ENCODE peak calls at places on chromosomes 11 and 22, in four cellular contexts. G, H, X and L are unnamed samples.

GRCh38 chr11:85805387-85805786 is 5.6 kb downstream of the SYTL2 start:
- DNase-seq in G (no peak), H (no peak), X (no peak), L (no peak)

GRCh38 chr11:60504219-60504618 is 11.0 kb upstream of the MS4A13 start:
- DNase-seq in X (peak), G (no peak), H (no peak), L (no peak)

GRCh38 chr11:45590743-45591142 is 74.7 kb downstream of the CHST1 start:
- DNase-seq in H (no peak), X (no peak), G (no peak), L (no peak)

GRCh38 chr11:24842308-24842707 is 345.5 kb downstream of the LUZP2 start:
- DNase-seq in G (no peak), H (no peak), X (no peak), L (no peak)

GRCh38 chr11:72015511-72016061 is 16.9 kb downstream of the IL18BP start:
- DNase-seq in X (no peak), G (peak), H (no peak), L (peak)

GRCh38 chr11:78050964-78051831 is 12.5 kb upstream of the THRSP start:
- DNase-seq in X (no peak), G (peak), H (peak), L (no peak)

GRCh38 chr11:15779518-15779917 is 576.8 kb downstream of the SOX6 start:
- DNase-seq in G (no peak), X (no peak), H (no peak), L (no peak)

GRCh38 chr11:31818874-31819331 is 7.8 kb upstream of the PAX6 start:
- DNase-seq in G (no peak), X (no peak), H (no peak), L (no peak)

GRCh38 chr11:16925495-16926065 is 88.6 kb downstream of the PLEKHA7 start:
- DNase-seq in H (no peak), X (no peak), G (peak), L (peak)

GRCh38 chr22:38353142-38353629 is 36.0 kb upstream of the CSNK1E start:
- DNase-seq in G (no peak), H (peak), X (no peak), L (peak)

GRCh38 chr11:34840736-34841386 is 75.3 kb downstream of the APIP start:
- DNase-seq in G (peak), H (peak), X (no peak), L (peak)

GRCh38 chr11:62925745-62926668 is 4.8 kb upstream of the CHRM1 start:
- DNase-seq in H (no peak), G (no peak), X (no peak), L (no peak)

GRCh38 chr11:125128450-125128849 is 17.0 kb upstream of the TMEM218 start:
- DNase-seq in H (no peak), X (no peak), G (no peak), L (no peak)

GRCh38 chr22:19965771-19966709 is 24.4 kb upstream of the TXNRD2 start:
- DNase-seq in H (peak), X (no peak), G (no peak), L (no peak)

GRCh38 chr11:35152575-35152974 is 13.6 kb downstream of the CD44 start:
- DNase-seq in G (no peak), X (no peak), H (no peak), L (no peak)

GRCh38 chr11:66101055-66101454 is 31.0 kb downstream of the PACS1 start:
- DNase-seq in X (no peak), G (no peak), H (no peak), L (no peak)

GRCh38 chr11:45217991-45218390 is 68.2 kb downstream of the SYT13 start:
- DNase-seq in H (no peak), X (no peak), G (no peak), L (no peak)

DNA sequence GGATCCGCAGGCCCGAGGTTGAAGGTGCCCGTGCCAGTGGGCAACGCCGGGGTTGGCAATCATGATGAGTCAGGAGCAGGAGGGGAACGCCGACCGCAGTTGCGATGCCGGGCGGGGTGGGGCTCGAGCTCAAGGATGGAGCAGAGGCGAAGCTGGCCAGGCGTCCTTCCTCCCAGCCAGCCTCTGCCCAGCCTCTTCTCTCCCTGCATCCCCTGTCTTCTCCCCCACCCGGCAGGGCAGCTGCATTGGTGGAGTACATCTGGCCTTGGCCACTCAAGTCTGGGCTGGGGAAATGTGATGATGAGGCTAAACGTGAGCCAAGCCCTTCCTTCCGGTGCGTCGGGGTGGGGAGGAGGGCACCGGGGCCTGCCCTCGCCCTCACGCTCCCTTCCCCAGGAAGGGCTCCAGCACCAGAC is 3.9 kb downstream of the IFITM10 start:
- DNase-seq in X (no peak), G (no peak), H (no peak), L (no peak)
- TF ChIP-seq POLR2AphosphoS2 in X (no peak), G (no peak), H (no peak), L (no peak)

GRCh38 chr11:9150944-9151343 is 59.5 kb upstream of the SCUBE2 start:
- DNase-seq in X (no peak), H (no peak), G (no peak), L (no peak)

GRCh38 chr11:9148035-9148434 is 56.6 kb upstream of the SCUBE2 start:
- DNase-seq in H (no peak), X (no peak), G (no peak), L (no peak)

GRCh38 chr11:9148727-9149126 is 57.3 kb upstream of the SCUBE2 start:
- DNase-seq in X (no peak), G (no peak), H (no peak), L (no peak)

GRCh38 chr11:9151631-9152030 is 60.2 kb upstream of the SCUBE2 start:
- DNase-seq in G (no peak), H (no peak), X (no peak), L (no peak)

GRCh38 chr11:9150501-9150900 is 59.1 kb upstream of the SCUBE2 start:
- DNase-seq in X (no peak), G (no peak), H (no peak), L (no peak)
- TF ChIP-seq POLR2AphosphoS2 in X (no peak), G (no peak), H (no peak), L (no peak)

GRCh38 chr22:44678245-44678979 is 23.6 kb upstream of the PRR5 start:
- DNase-seq in H (no peak), X (no peak), G (no peak), L (no peak)

GRCh38 chr22:44673406-44673805 is 28.6 kb upstream of the PRR5 start:
- DNase-seq in H (no peak), G (no peak), X (no peak), L (no peak)

GRCh38 chr22:44678980-44679647 is 22.9 kb upstream of the PRR5 start:
- DNase-seq in H (no peak), G (no peak), X (no peak), L (no peak)

GRCh38 chr22:44677299-44678244 is 24.4 kb upstream of the PRR5 start:
- DNase-seq in X (no peak), H (no peak), G (no peak), L (no peak)

GRCh38 chr22:44676441-44677298 is 25.3 kb upstream of the PRR5 start:
- DNase-seq in X (no peak), H (peak), G (peak), L (peak)
- TF ChIP-seq POLR2AphosphoS2 in X (no peak), H (no peak), G (no peak), L (no peak)

GRCh38 chr11:12225046-12225739 is 114.8 kb downstream of the MICAL2 start:
- DNase-seq in G (no peak), X (no peak), H (no peak), L (no peak)

GRCh38 chr11:12223771-12224536 is 113.6 kb downstream of the MICAL2 start:
- DNase-seq in G (no peak), X (no peak), H (no peak), L (no peak)

GRCh38 chr11:12226093-12226492 is 115.7 kb downstream of the MICAL2 start:
- DNase-seq in G (no peak), X (no peak), H (no peak), L (no peak)

GRCh38 chr11:12222099-12222751 is 111.8 kb downstream of the MICAL2 start:
- DNase-seq in G (peak), X (no peak), H (no peak), L (no peak)

DNA sequence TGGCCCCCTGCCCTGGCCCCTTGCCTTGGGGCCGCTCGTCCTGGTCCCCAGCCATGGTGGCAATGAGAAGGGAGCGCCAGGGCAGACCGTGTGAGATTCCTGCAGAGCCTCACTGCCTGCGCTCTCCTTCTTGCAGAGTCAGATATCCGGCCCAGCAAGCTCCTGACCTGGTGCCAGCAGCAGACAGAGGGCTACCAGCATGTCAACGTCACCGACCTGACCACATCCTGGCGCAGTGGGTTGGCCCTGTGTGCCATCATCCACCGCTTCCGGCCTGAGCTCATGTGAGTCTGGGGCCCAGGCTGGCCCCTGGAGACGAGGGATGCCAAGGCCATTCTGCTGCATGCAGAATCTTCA is 114.1 kb downstream of the MICAL2 start:
- DNase-seq in X (peak), H (no peak), G (no peak), L (no peak)
- TF ChIP-seq POLR2AphosphoS2 in X (no peak), H (no peak), G (no peak), L (no peak)